ENCODE peak calls at places on chromosomes 6 and 20, in nine cellular contexts. One of them, this sample, is unnamed.

GRCh38 chr6:108564178-108564577 is 3.5 kb downstream of the FOXO3 start:
- DNase-seq in AML-193: no peak
- DNase-seq in GM18507: no peak
- DNase-seq in NCI-H1105: no peak
- DNase-seq in GM12892: no peak
- DNase-seq in CD4-positive, alpha-beta T cell: no peak
- DNase-seq in stimulated activated CD8-positive, alpha-beta memory T cell treated with anti-CD3 and anti-CD28 coated beads, Interleukin-2, amount 100 ng/mL, for 48 hours: no peak
- DNase-seq in B cell: no peak
- DNase-seq in activated naive CD8-positive, alpha-beta T cell treated with anti-CD3 and anti-CD28 coated beads, Interleukin-2, amount 50 U/mL, for 24 hours: no peak
- DNase-seq in this sample: no peak

GRCh38 chr6:44534291-44534690 is 146.8 kb downstream of the CDC5L start:
- DNase-seq in stimulated activated CD8-positive, alpha-beta memory T cell treated with anti-CD3 and anti-CD28 coated beads, Interleukin-2, amount 100 ng/mL, for 48 hours: no peak
- DNase-seq in AML-193: no peak
- DNase-seq in GM18507: no peak
- DNase-seq in CD4-positive, alpha-beta T cell: no peak
- DNase-seq in GM12892: no peak
- DNase-seq in activated naive CD8-positive, alpha-beta T cell treated with anti-CD3 and anti-CD28 coated beads, Interleukin-2, amount 50 U/mL, for 24 hours: no peak
- DNase-seq in B cell: no peak
- DNase-seq in NCI-H1105: no peak
- DNase-seq in this sample: no peak

GRCh38 chr6:136592930-136593673 is 42.9 kb upstream of the MAP7 start:
- DNase-seq in GM12892: no peak
- DNase-seq in GM18507: no peak
- DNase-seq in NCI-H1105: no peak
- DNase-seq in CD4-positive, alpha-beta T cell: no peak
- DNase-seq in B cell: no peak
- DNase-seq in activated naive CD8-positive, alpha-beta T cell treated with anti-CD3 and anti-CD28 coated beads, Interleukin-2, amount 50 U/mL, for 24 hours: no peak
- DNase-seq in AML-193: no peak
- DNase-seq in stimulated activated CD8-positive, alpha-beta memory T cell treated with anti-CD3 and anti-CD28 coated beads, Interleukin-2, amount 100 ng/mL, for 48 hours: no peak
- DNase-seq in this sample: no peak

GRCh38 chr20:48583171-48583570 is 244.6 kb downstream of the PREX1 start:
- DNase-seq in NCI-H1105: no peak
- DNase-seq in GM18507: no peak
- DNase-seq in GM12892: no peak
- DNase-seq in activated naive CD8-positive, alpha-beta T cell treated with anti-CD3 and anti-CD28 coated beads, Interleukin-2, amount 50 U/mL, for 24 hours: no peak
- DNase-seq in CD4-positive, alpha-beta T cell: no peak
- DNase-seq in B cell: no peak
- DNase-seq in AML-193: no peak
- DNase-seq in stimulated activated CD8-positive, alpha-beta memory T cell treated with anti-CD3 and anti-CD28 coated beads, Interleukin-2, amount 100 ng/mL, for 48 hours: no peak
- DNase-seq in this sample: no peak

GRCh38 chr20:51135926-51136325 is 113.0 kb upstream of the KCNG1 start:
- DNase-seq in CD4-positive, alpha-beta T cell: no peak
- DNase-seq in stimulated activated CD8-positive, alpha-beta memory T cell treated with anti-CD3 and anti-CD28 coated beads, Interleukin-2, amount 100 ng/mL, for 48 hours: no peak
- DNase-seq in GM18507: no peak
- DNase-seq in NCI-H1105: no peak
- DNase-seq in AML-193: no peak
- DNase-seq in GM12892: no peak
- DNase-seq in activated naive CD8-positive, alpha-beta T cell treated with anti-CD3 and anti-CD28 coated beads, Interleukin-2, amount 50 U/mL, for 24 hours: no peak
- DNase-seq in B cell: no peak
- DNase-seq in this sample: no peak

GRCh38 chr6:47072667-47073066 is 30.5 kb upstream of the ADGRF1 start:
- DNase-seq in GM18507: no peak
- DNase-seq in stimulated activated CD8-positive, alpha-beta memory T cell treated with anti-CD3 and anti-CD28 coated beads, Interleukin-2, amount 100 ng/mL, for 48 hours: no peak
- DNase-seq in AML-193: no peak
- DNase-seq in B cell: no peak
- DNase-seq in CD4-positive, alpha-beta T cell: no peak
- DNase-seq in GM12892: no peak
- DNase-seq in NCI-H1105: no peak
- DNase-seq in activated naive CD8-positive, alpha-beta T cell treated with anti-CD3 and anti-CD28 coated beads, Interleukin-2, amount 50 U/mL, for 24 hours: no peak
- DNase-seq in this sample: no peak

GRCh38 chr20:5674176-5674660 is 76.0 kb upstream of the SHLD1 start:
- DNase-seq in stimulated activated CD8-positive, alpha-beta memory T cell treated with anti-CD3 and anti-CD28 coated beads, Interleukin-2, amount 100 ng/mL, for 48 hours: no peak
- DNase-seq in GM18507: no peak
- DNase-seq in AML-193: peak
- DNase-seq in NCI-H1105: no peak
- DNase-seq in GM12892: peak
- DNase-seq in activated naive CD8-positive, alpha-beta T cell treated with anti-CD3 and anti-CD28 coated beads, Interleukin-2, amount 50 U/mL, for 24 hours: peak
- DNase-seq in B cell: peak
- DNase-seq in CD4-positive, alpha-beta T cell: no peak
- DNase-seq in this sample: peak

GRCh38 chr20:64223526-64224067 is 32.0 kb upstream of the PCMTD2 start:
- DNase-seq in NCI-H1105: no peak
- DNase-seq in stimulated activated CD8-positive, alpha-beta memory T cell treated with anti-CD3 and anti-CD28 coated beads, Interleukin-2, amount 100 ng/mL, for 48 hours: no peak
- DNase-seq in GM12892: no peak
- DNase-seq in GM18507: no peak
- DNase-seq in B cell: no peak
- DNase-seq in AML-193: no peak
- DNase-seq in activated naive CD8-positive, alpha-beta T cell treated with anti-CD3 and anti-CD28 coated beads, Interleukin-2, amount 50 U/mL, for 24 hours: no peak
- DNase-seq in CD4-positive, alpha-beta T cell: no peak
- DNase-seq in this sample: peak